ENCODE peak calls at places on chromosomes 16 and 17, in six cellular contexts. O, M, F, T, E and D are unnamed samples.

GRCh38 chr16:85752511-85753420 is 1.9 kb upstream of the C16orf74 start:
- DNase-seq in O (peak; percentile 78), M (no peak), F (no peak), T (no peak), E (no peak), D (no peak)

GRCh38 chr16:57621521-57622268 is 6.7 kb upstream of the ADGRG1 start:
- DNase-seq in O (no peak), M (no peak), F (peak; percentile 55), T (no peak), E (peak; percentile 9), D (no peak)

GRCh38 chr17:45775576-45776011 is 8.5 kb upstream of the CRHR1 start:
- DNase-seq in O (peak; percentile 88), M (no peak), F (peak; percentile 72), T (no peak), E (peak; percentile 67), D (no peak)

GRCh38 chr17:47709594-47709993 is 15.6 kb downstream of the TBKBP1 start:
- DNase-seq in O (no peak), M (no peak), F (no peak), T (no peak), E (no peak), D (no peak)

GRCh38 chr17:47694818-47695663 is 1.1 kb downstream of the TBKBP1 start:
- DNase-seq in O (peak; percentile 42), M (no peak), F (peak; percentile 84), T (peak; percentile 34), E (peak; percentile 84), D (no peak)

GRCh38 chr17:61878984-61879612 is 15.8 kb upstream of the BRIP1 start:
- DNase-seq in O (no peak), M (no peak), F (no peak), T (no peak), E (no peak), D (no peak)

GRCh38 chr17:69608114-69608513 is 193.6 kb downstream of the MAP2K6 start:
- DNase-seq in O (no peak), M (peak; percentile 10), F (no peak), T (no peak), E (no peak), D (no peak)

GRCh38 chr17:77638229-77638628 is 320.3 kb upstream of the TNRC6C start:
- DNase-seq in O (no peak), M (no peak), F (no peak), T (no peak), E (no peak), D (no peak)

GRCh38 chr17:68318103-68318991 is 27.1 kb downstream of the ARSG start:
- DNase-seq in O (peak; percentile 42), M (peak; percentile 34), F (peak; percentile 84), T (no peak), E (no peak), D (no peak)

GRCh38 chr17:8287651-8288335 is 677 bp upstream of the RANGRF start:
- DNase-seq in O (peak; percentile 58), M (no peak), F (no peak), T (no peak), E (no peak), D (no peak)

GRCh38 chr16:17266606-17267313 is 204.0 kb downstream of the XYLT1 start:
- DNase-seq in O (peak; percentile 98), M (no peak), F (peak; percentile 76), T (no peak), E (no peak), D (no peak)

GRCh38 chr17:57067162-57067561 is 17.9 kb upstream of the AKAP1 start:
- DNase-seq in O (no peak), M (no peak), F (no peak), T (no peak), E (no peak), D (no peak)

GRCh38 chr17:47203984-47204721 is 5.0 kb upstream of the MYL4 start:
- DNase-seq in O (no peak), M (peak; percentile 36), F (no peak), T (peak; percentile 20), E (no peak), D (no peak)

GRCh38 chr17:9645858-9646555 is 690 bp downstream of the USP43 start:
- DNase-seq in O (peak; percentile 76), M (peak; percentile 41), F (no peak), T (no peak), E (no peak), D (no peak)

GRCh38 chr16:55282441-55282840 is 41.6 kb upstream of the IRX6 start:
- DNase-seq in O (no peak), M (no peak), F (no peak), T (no peak), E (no peak), D (no peak)

GRCh38 chr17:53166736-53167135 is 656.0 kb upstream of the KIF2B start:
- DNase-seq in O (no peak), M (no peak), F (no peak), T (no peak), E (no peak), D (no peak)

GRCh38 chr17:53168413-53168812 is 654.3 kb upstream of the KIF2B start:
- DNase-seq in O (no peak), M (no peak), F (no peak), T (no peak), E (no peak), D (no peak)
- H3K9me3 ChIP-seq in O (no peaks in the 10 kb centered on the region), M (peaks cover 2% of the 10 kb centered on the region), F (no peaks in the 10 kb centered on the region), T (peaks cover 4% of the 10 kb centered on the region), E (peaks cover 1% of the 10 kb centered on the region), D (no peaks in the 10 kb centered on the region)

GRCh38 chr16:60686824-60687223 is 1349.4 kb downstream of the CDH8 start:
- DNase-seq in O (no peak), M (no peak), F (no peak), T (no peak), E (no peak), D (no peak)

GRCh38 chr16:60681014-60681413 is 1355.2 kb downstream of the CDH8 start:
- DNase-seq in O (no peak), M (no peak), F (no peak), T (no peak), E (no peak), D (no peak)

GRCh38 chr16:60684002-60684401 is 1352.2 kb downstream of the CDH8 start:
- DNase-seq in O (no peak), M (no peak), F (no peak), T (no peak), E (no peak), D (no peak)

GRCh38 chr16:60682219-60682618 is 1354.0 kb downstream of the CDH8 start:
- DNase-seq in O (no peak), M (no peak), F (no peak), T (no peak), E (no peak), D (no peak)
- H3K9me3 ChIP-seq in O (no peaks in the 10 kb centered on the region), M (peaks cover 3% of the 10 kb centered on the region), F (peaks cover 7% of the 10 kb centered on the region), T (no peaks in the 10 kb centered on the region), E (no peaks in the 10 kb centered on the region), D (peaks cover 3% of the 10 kb centered on the region)

GRCh38 chr16:12600536-12601256 is 203.0 kb downstream of the CPPED1 start:
- DNase-seq in O (no peak), M (no peak), F (no peak), T (no peak), E (no peak), D (no peak)
- H3K9me3 ChIP-seq in O (no peaks in the 10 kb centered on the region), M (no peaks in the 10 kb centered on the region), F (no peaks in the 10 kb centered on the region), T (no peaks in the 10 kb centered on the region), E (peaks cover 6% of the 10 kb centered on the region), D (no peaks in the 10 kb centered on the region)

GRCh38 chr17:83196973-83197880 is 117.8 kb downstream of the METRNL start:
- DNase-seq in O (no peak), M (no peak), F (peak; percentile 52), T (no peak), E (peak; percentile 53), D (no peak)
- H3K9me3 ChIP-seq in O (no peaks in the 10 kb centered on the region), M (peaks cover 11% of the 10 kb centered on the region), F (no peaks in the 10 kb centered on the region), T (no peaks in the 10 kb centered on the region), E (no peaks in the 10 kb centered on the region), D (no peaks in the 10 kb centered on the region)